ENCODE peak calls at places on chromosomes 16 and 17, in eight cellular contexts. One of them, this sample, is unnamed.

GRCh38 chr17:83196088-83196765 is 116.8 kb downstream of the METRNL start:
- DNase-seq in CD4-positive, alpha-beta T cell: no peak
- DNase-seq in AG04449: no peak
- DNase-seq in fibroblast of pulmonary artery: peak; percentile 24
- DNase-seq in activated CD4-positive, CD25-positive, alpha-beta regulatory T cell: no peak
- DNase-seq in NCI-H748 treated with DMSO at 0.1 percent for 48 hours: no peak
- DNase-seq in A549: no peak
- DNase-seq in stromal cell of bone marrow: peak; percentile 75
- DNase-seq in this sample: no peak

GRCh38 chr17:66576473-66576872 is 258.4 kb upstream of the CACNG5 start:
- DNase-seq in AG04449: no peak
- DNase-seq in activated CD4-positive, CD25-positive, alpha-beta regulatory T cell: no peak
- DNase-seq in stromal cell of bone marrow: no peak
- DNase-seq in NCI-H748 treated with DMSO at 0.1 percent for 48 hours: no peak
- DNase-seq in A549: no peak
- DNase-seq in fibroblast of pulmonary artery: no peak
- DNase-seq in CD4-positive, alpha-beta T cell: no peak
- DNase-seq in this sample: no peak

GRCh38 chr16:82699711-82700495 is 73.1 kb downstream of the CDH13 start:
- DNase-seq in NCI-H748 treated with DMSO at 0.1 percent for 48 hours: no peak
- DNase-seq in CD4-positive, alpha-beta T cell: no peak
- DNase-seq in activated CD4-positive, CD25-positive, alpha-beta regulatory T cell: no peak
- DNase-seq in stromal cell of bone marrow: peak; percentile 78
- DNase-seq in AG04449: peak; percentile 59
- DNase-seq in A549: no peak
- DNase-seq in fibroblast of pulmonary artery: peak; percentile 93
- DNase-seq in this sample: no peak

GRCh38 chr17:73632513-73632912 is 11.7 kb downstream of the SDK2 start:
- DNase-seq in CD4-positive, alpha-beta T cell: no peak
- DNase-seq in AG04449: no peak
- DNase-seq in stromal cell of bone marrow: no peak
- DNase-seq in A549: no peak
- DNase-seq in NCI-H748 treated with DMSO at 0.1 percent for 48 hours: no peak
- DNase-seq in fibroblast of pulmonary artery: no peak
- DNase-seq in activated CD4-positive, CD25-positive, alpha-beta regulatory T cell: no peak
- DNase-seq in this sample: no peak

GRCh38 chr17:72370819-72371218 is 250.0 kb downstream of the SOX9 start:
- DNase-seq in fibroblast of pulmonary artery: peak; percentile 55
- DNase-seq in A549: peak; percentile 60
- DNase-seq in AG04449: no peak
- DNase-seq in NCI-H748 treated with DMSO at 0.1 percent for 48 hours: no peak
- DNase-seq in CD4-positive, alpha-beta T cell: no peak
- DNase-seq in activated CD4-positive, CD25-positive, alpha-beta regulatory T cell: no peak
- DNase-seq in stromal cell of bone marrow: peak; percentile 55
- DNase-seq in this sample: no peak

GRCh38 chr17:10756604-10757003 is 26.8 kb upstream of the TMEM220 start:
- DNase-seq in NCI-H748 treated with DMSO at 0.1 percent for 48 hours: no peak
- DNase-seq in A549: no peak
- DNase-seq in fibroblast of pulmonary artery: no peak
- DNase-seq in activated CD4-positive, CD25-positive, alpha-beta regulatory T cell: no peak
- DNase-seq in AG04449: no peak
- DNase-seq in stromal cell of bone marrow: no peak
- DNase-seq in CD4-positive, alpha-beta T cell: no peak
- DNase-seq in this sample: no peak

GRCh38 chr16:87368029-87368765 is 15.4 kb downstream of the FBXO31 start:
- DNase-seq in stromal cell of bone marrow: no peak
- DNase-seq in NCI-H748 treated with DMSO at 0.1 percent for 48 hours: no peak
- DNase-seq in CD4-positive, alpha-beta T cell: no peak
- DNase-seq in AG04449: no peak
- DNase-seq in A549: no peak
- DNase-seq in activated CD4-positive, CD25-positive, alpha-beta regulatory T cell: no peak
- DNase-seq in fibroblast of pulmonary artery: no peak
- DNase-seq in this sample: no peak

GRCh38 chr16:66462912-66463311 is 35.8 kb downstream of the BEAN1 start:
- DNase-seq in AG04449: no peak
- DNase-seq in activated CD4-positive, CD25-positive, alpha-beta regulatory T cell: no peak
- DNase-seq in stromal cell of bone marrow: no peak
- DNase-seq in A549: no peak
- DNase-seq in CD4-positive, alpha-beta T cell: no peak
- DNase-seq in fibroblast of pulmonary artery: no peak
- DNase-seq in NCI-H748 treated with DMSO at 0.1 percent for 48 hours: no peak
- DNase-seq in this sample: no peak

GRCh38 chr16:31265329-31266245 is 5.8 kb downstream of the ITGAM start:
- DNase-seq in activated CD4-positive, CD25-positive, alpha-beta regulatory T cell: peak; percentile 18
- DNase-seq in NCI-H748 treated with DMSO at 0.1 percent for 48 hours: no peak
- DNase-seq in fibroblast of pulmonary artery: peak; percentile 3
- DNase-seq in stromal cell of bone marrow: no peak
- DNase-seq in CD4-positive, alpha-beta T cell: no peak
- DNase-seq in A549: peak; percentile 95
- DNase-seq in AG04449: no peak
- DNase-seq in this sample: no peak